ENCODE peak calls at places on chromosomes 16 and 17, in five cellular contexts. X, G, F, U and Z are unnamed samples.
A peak's percentile ranks its signal among the peaks of the same experiment; 100 is the strongest.

GRCh38 chr16:3020247-3020603 is at the start of gene TNFRSF12A:
- DNase-seq in X (peak; percentile 81), U (peak; percentile 68), G (peak; percentile 85), F (peak; percentile 80), Z (peak; percentile 79)

GRCh38 chr16:88617268-88618031 is 20.9 kb upstream of the IL17C start:
- DNase-seq in U (peak; percentile 66), F (no peak), G (peak; percentile 72), X (no peak), Z (no peak)

GRCh38 chr17:15657868-15658775 is 26.0 kb downstream of the TRIM16 start:
- DNase-seq in X (no peak), G (no peak), F (no peak), U (no peak), Z (no peak)

GRCh38 chr17:67750067-67750466 is 32.3 kb downstream of the NOL11 start:
- DNase-seq in U (no peak), F (no peak), G (no peak), X (no peak), Z (no peak)

GRCh38 chr17:28958820-28959455 is 7.6 kb upstream of the PHF12 start:
- DNase-seq in G (no peak), X (no peak), F (no peak), U (no peak), Z (no peak)

GRCh38 chr16:67228905-67229304 is 2.0 kb downstream of the TMEM208 start:
- DNase-seq in F (no peak), U (no peak), X (no peak), G (no peak), Z (no peak)

GRCh38 chr17:53630638-53631037 is 192.1 kb upstream of the KIF2B start:
- DNase-seq in F (no peak), G (no peak), X (no peak), U (no peak), Z (no peak)

GRCh38 chr17:8941520-8941919 is 24.0 kb downstream of the PIK3R5 start:
- DNase-seq in F (no peak), X (peak; percentile 47), U (no peak), G (no peak), Z (no peak)

GRCh38 chr16:16190546-16190945 is 32.7 kb downstream of the ABCC6 start:
- DNase-seq in X (no peak), F (no peak), U (no peak), G (no peak), Z (no peak)

GRCh38 chr17:50272711-50273653 is 1.3 kb upstream of the TMEM92 start:
- DNase-seq in U (peak; percentile 27), F (peak; percentile 64), G (peak; percentile 69), X (peak; percentile 60), Z (peak; percentile 93)

GRCh38 chr17:19482571-19482970 is 51.1 kb upstream of the SLC47A1 start:
- DNase-seq in F (peak; percentile 41), G (no peak), U (peak; percentile 53), X (no peak), Z (no peak)

GRCh38 chr16:68396481-68396880 is 51.8 kb downstream of the SMPD3 start:
- DNase-seq in U (peak; percentile 58), X (peak; percentile 74), G (peak; percentile 80), F (peak; percentile 61), Z (no peak)

GRCh38 chr16:75593308-75593707 is 27.1 kb downstream of the GABARAPL2 start:
- DNase-seq in G (no peak), U (no peak), X (no peak), F (no peak), Z (no peak)

GRCh38 chr16:75593825-75594820 is 27.9 kb downstream of the GABARAPL2 start:
- DNase-seq in F (peak; percentile 39), G (no peak), X (no peak), U (peak; percentile 83), Z (no peak)

GRCh38 chr16:75589301-75589700 is 23.1 kb downstream of the GABARAPL2 start:
- DNase-seq in G (no peak), X (no peak), F (no peak), U (no peak), Z (no peak)

GRCh38 chr16:75588716-75589115 is 22.5 kb downstream of the GABARAPL2 start:
- DNase-seq in G (no peak), U (no peak), F (no peak), X (no peak), Z (no peak)

GRCh38 chr16:75591001-75591852 is 25.0 kb downstream of the GABARAPL2 start:
- DNase-seq in F (peak; percentile 84), X (no peak), G (peak; percentile 32), U (peak; percentile 84), Z (no peak)
- TF ChIP-seq CTCF in F (peak; percentile 26), X (no peak), G (no peak), U (peak; percentile 52), Z (no peak)

GRCh38 chr16:81650281-81650680 is 128.8 kb upstream of the PLCG2 start:
- DNase-seq in X (no peak), F (no peak), U (no peak), G (no peak), Z (no peak)
- H3K4me1 ChIP-seq in X (no peaks in the 10 kb centered on the region), F (peaks cover 31% of the 10 kb centered on the region), U (peaks cover 23% of the 10 kb centered on the region), G (peaks cover 2% of the 10 kb centered on the region), Z (no peaks in the 10 kb centered on the region)

GRCh38 chr16:5027575-5028235 is 6.0 kb downstream of the NAGPA start:
- DNase-seq in G (no peak), X (no peak), U (no peak), F (no peak), Z (no peak)
- TF ChIP-seq CTCF in G (no peak), X (no peak), U (no peak), F (no peak), Z (no peak)

GRCh38 chr17:57622886-57623433 is 122.1 kb downstream of the CCDC182 start:
- DNase-seq in F (peak; percentile 58), U (peak; percentile 85), G (no peak), X (no peak), Z (no peak)
- H3K4me1 ChIP-seq in F (peaks cover 37% of the 10 kb centered on the region), U (peaks cover 18% of the 10 kb centered on the region), G (no peaks in the 10 kb centered on the region), X (no peaks in the 10 kb centered on the region), Z (no peaks in the 10 kb centered on the region)